ENCODE peak calls at places on chromosomes 4 and X, in six cellular contexts. One of them, this sample, is unnamed. For H3K36me3, the result is how much of the 10 kb centered on the place peaks cover.

GRCh38 chr4:5747746-5748365 is 36.9 kb downstream of the EVC start:
- DNase-seq in cardiac muscle cell: no peak
- DNase-seq in endodermal cell: no peak
- DNase-seq in lower lobe of right lung: no peak
- DNase-seq in CD8-positive, alpha-beta T cell: no peak
- DNase-seq in uterus: peak
- DNase-seq in this sample: no peak

GRCh38 chr4:146340798-146341197 is 126.5 kb downstream of the REELD1 start:
- DNase-seq in cardiac muscle cell: peak
- DNase-seq in endodermal cell: no peak
- DNase-seq in lower lobe of right lung: no peak
- DNase-seq in CD8-positive, alpha-beta T cell: no peak
- DNase-seq in uterus: no peak
- DNase-seq in this sample: no peak

GRCh38 chr4:12137556-12137955 is 708.9 kb upstream of the HS3ST1 start:
- DNase-seq in cardiac muscle cell: no peak
- DNase-seq in endodermal cell: no peak
- DNase-seq in lower lobe of right lung: no peak
- DNase-seq in CD8-positive, alpha-beta T cell: no peak
- DNase-seq in uterus: no peak
- DNase-seq in this sample: no peak

GRCh38 chr4:28373601-28374000 is 1513.0 kb downstream of the STIM2 start:
- DNase-seq in cardiac muscle cell: no peak
- DNase-seq in endodermal cell: no peak
- DNase-seq in lower lobe of right lung: no peak
- DNase-seq in CD8-positive, alpha-beta T cell: no peak
- DNase-seq in uterus: no peak
- DNase-seq in this sample: no peak

GRCh38 chr4:77834403-77834802 is 15.2 kb upstream of the CNOT6L start:
- DNase-seq in cardiac muscle cell: no peak
- DNase-seq in endodermal cell: no peak
- DNase-seq in lower lobe of right lung: no peak
- DNase-seq in CD8-positive, alpha-beta T cell: no peak
- DNase-seq in uterus: no peak
- DNase-seq in this sample: no peak

GRCh38 chrX:106263817-106264216 is 95.7 kb downstream of the PWWP3B start:
- DNase-seq in cardiac muscle cell: no peak
- DNase-seq in endodermal cell: no peak
- DNase-seq in lower lobe of right lung: no peak
- DNase-seq in CD8-positive, alpha-beta T cell: no peak
- DNase-seq in uterus: peak
- DNase-seq in this sample: no peak

GRCh38 chr4:95044204-95044848 is 286.6 kb downstream of the BMPR1B start:
- DNase-seq in cardiac muscle cell: no peak
- DNase-seq in endodermal cell: no peak
- DNase-seq in lower lobe of right lung: no peak
- DNase-seq in CD8-positive, alpha-beta T cell: no peak
- DNase-seq in uterus: no peak
- DNase-seq in this sample: no peak

GRCh38 chr4:68368566-68369473 is 18.9 kb upstream of the YTHDC1 start:
- DNase-seq in cardiac muscle cell: no peak
- DNase-seq in endodermal cell: no peak
- DNase-seq in lower lobe of right lung: no peak
- DNase-seq in CD8-positive, alpha-beta T cell: no peak
- DNase-seq in uterus: no peak
- DNase-seq in this sample: no peak

GRCh38 chrX:40272786-40273185 is 175.0 kb upstream of the BCOR start:
- DNase-seq in cardiac muscle cell: no peak
- DNase-seq in endodermal cell: no peak
- DNase-seq in lower lobe of right lung: no peak
- DNase-seq in CD8-positive, alpha-beta T cell: no peak
- DNase-seq in uterus: no peak
- DNase-seq in this sample: no peak

GRCh38 chr4:8644461-8644891 is 51.9 kb downstream of the CPZ start:
- DNase-seq in cardiac muscle cell: no peak
- DNase-seq in endodermal cell: peak
- DNase-seq in lower lobe of right lung: peak
- DNase-seq in CD8-positive, alpha-beta T cell: no peak
- DNase-seq in uterus: no peak
- DNase-seq in this sample: no peak

GRCh38 chr4:13193662-13194061 is 290.5 kb downstream of the RAB28 start:
- DNase-seq in cardiac muscle cell: no peak
- DNase-seq in endodermal cell: no peak
- DNase-seq in lower lobe of right lung: no peak
- DNase-seq in CD8-positive, alpha-beta T cell: no peak
- DNase-seq in uterus: no peak
- DNase-seq in this sample: no peak

GRCh38 chr4:93084599-93085305 is 743.8 kb upstream of the ATOH1 start:
- DNase-seq in cardiac muscle cell: no peak
- DNase-seq in endodermal cell: peak
- DNase-seq in lower lobe of right lung: no peak
- DNase-seq in CD8-positive, alpha-beta T cell: no peak
- DNase-seq in uterus: no peak
- DNase-seq in this sample: no peak

GRCh38 chr4:179097741-179098140 is 1655.5 kb upstream of the AGA start:
- DNase-seq in cardiac muscle cell: peak
- DNase-seq in endodermal cell: peak
- DNase-seq in lower lobe of right lung: no peak
- DNase-seq in CD8-positive, alpha-beta T cell: no peak
- DNase-seq in uterus: no peak
- DNase-seq in this sample: no peak

GRCh38 chr4:137535718-137536117 is 3.4 kb upstream of the PCDH18 start:
- DNase-seq in cardiac muscle cell: no peak
- DNase-seq in endodermal cell: no peak
- DNase-seq in lower lobe of right lung: no peak
- DNase-seq in CD8-positive, alpha-beta T cell: no peak
- DNase-seq in uterus: no peak
- DNase-seq in this sample: no peak

GRCh38 chr4:143986173-143986572 is 33.0 kb downstream of the GYPB start:
- DNase-seq in cardiac muscle cell: no peak
- DNase-seq in endodermal cell: peak
- DNase-seq in lower lobe of right lung: no peak
- DNase-seq in CD8-positive, alpha-beta T cell: no peak
- DNase-seq in uterus: no peak
- DNase-seq in this sample: no peak

GRCh38 chr4:154230723-154231122 is 260.9 kb downstream of the DCHS2 start:
- DNase-seq in cardiac muscle cell: no peak
- DNase-seq in endodermal cell: no peak
- DNase-seq in lower lobe of right lung: no peak
- DNase-seq in CD8-positive, alpha-beta T cell: no peak
- DNase-seq in uterus: no peak
- DNase-seq in this sample: no peak

GRCh38 chrX:16953606-16954211 is 7.3 kb downstream of the REPS2 start:
- DNase-seq in cardiac muscle cell: no peak
- DNase-seq in endodermal cell: no peak
- DNase-seq in lower lobe of right lung: no peak
- DNase-seq in CD8-positive, alpha-beta T cell: no peak
- DNase-seq in uterus: no peak
- DNase-seq in this sample: no peak

GRCh38 chr4:8913858-8914460 is 42.3 kb upstream of the HMX1 start:
- DNase-seq in cardiac muscle cell: no peak
- DNase-seq in endodermal cell: no peak
- DNase-seq in lower lobe of right lung: no peak
- DNase-seq in CD8-positive, alpha-beta T cell: no peak
- DNase-seq in uterus: no peak
- DNase-seq in this sample: no peak

GRCh38 chrX:56788717-56789122 is 59.7 kb downstream of the NBDY start:
- DNase-seq in cardiac muscle cell: no peak
- DNase-seq in endodermal cell: no peak
- DNase-seq in lower lobe of right lung: no peak
- DNase-seq in CD8-positive, alpha-beta T cell: no peak
- DNase-seq in uterus: peak
- DNase-seq in this sample: no peak

GRCh38 chr4:183241322-183241640 is 78.8 kb downstream of the CLDN22 start:
- DNase-seq in cardiac muscle cell: no peak
- DNase-seq in endodermal cell: no peak
- DNase-seq in lower lobe of right lung: no peak
- DNase-seq in CD8-positive, alpha-beta T cell: no peak
- DNase-seq in uterus: no peak
- DNase-seq in this sample: no peak

GRCh38 chr4:105620640-105621323 is 68.4 kb downstream of the ARHGEF38 start:
- DNase-seq in cardiac muscle cell: no peak
- DNase-seq in endodermal cell: no peak
- DNase-seq in lower lobe of right lung: no peak
- DNase-seq in CD8-positive, alpha-beta T cell: no peak
- DNase-seq in uterus: no peak
- DNase-seq in this sample: no peak

GRCh38 chrX:118530537-118530936 is 34.9 kb downstream of the DOCK11 start:
- DNase-seq in cardiac muscle cell: no peak
- DNase-seq in endodermal cell: no peak
- DNase-seq in lower lobe of right lung: no peak
- DNase-seq in CD8-positive, alpha-beta T cell: no peak
- DNase-seq in uterus: no peak
- DNase-seq in this sample: no peak

GRCh38 chrX:52821079-52821760 is 10.1 kb downstream of the XAGE5 start:
- DNase-seq in cardiac muscle cell: no peak
- DNase-seq in endodermal cell: no peak
- DNase-seq in lower lobe of right lung: no peak
- DNase-seq in CD8-positive, alpha-beta T cell: no peak
- DNase-seq in uterus: no peak
- DNase-seq in this sample: no peak

GRCh38 chr4:108714880-108715279 is 48.0 kb downstream of the ETNPPL start:
- DNase-seq in cardiac muscle cell: no peak
- DNase-seq in endodermal cell: peak
- DNase-seq in lower lobe of right lung: no peak
- DNase-seq in CD8-positive, alpha-beta T cell: no peak
- DNase-seq in uterus: no peak
- DNase-seq in this sample: no peak

GRCh38 chr4:105859233-105859632 is 36.0 kb upstream of the NPNT start:
- DNase-seq in cardiac muscle cell: no peak
- DNase-seq in endodermal cell: no peak
- DNase-seq in lower lobe of right lung: no peak
- DNase-seq in CD8-positive, alpha-beta T cell: no peak
- DNase-seq in uterus: no peak
- DNase-seq in this sample: peak

GRCh38 chr4:8648816-8649630 is 56.5 kb downstream of the CPZ start:
- DNase-seq in cardiac muscle cell: no peak
- DNase-seq in endodermal cell: peak
- DNase-seq in lower lobe of right lung: no peak
- DNase-seq in CD8-positive, alpha-beta T cell: no peak
- DNase-seq in uterus: no peak
- DNase-seq in this sample: no peak

GRCh38 chr4:5066101-5066500 is 14.8 kb downstream of the STK32B start:
- DNase-seq in cardiac muscle cell: no peak
- DNase-seq in endodermal cell: no peak
- DNase-seq in lower lobe of right lung: no peak
- DNase-seq in CD8-positive, alpha-beta T cell: no peak
- DNase-seq in uterus: no peak
- DNase-seq in this sample: no peak

GRCh38 chr4:129822708-129823504 is 727.0 kb downstream of the C4orf33 start:
- DNase-seq in cardiac muscle cell: peak
- DNase-seq in endodermal cell: peak
- DNase-seq in lower lobe of right lung: peak
- DNase-seq in CD8-positive, alpha-beta T cell: no peak
- DNase-seq in uterus: no peak
- DNase-seq in this sample: no peak

DNA sequence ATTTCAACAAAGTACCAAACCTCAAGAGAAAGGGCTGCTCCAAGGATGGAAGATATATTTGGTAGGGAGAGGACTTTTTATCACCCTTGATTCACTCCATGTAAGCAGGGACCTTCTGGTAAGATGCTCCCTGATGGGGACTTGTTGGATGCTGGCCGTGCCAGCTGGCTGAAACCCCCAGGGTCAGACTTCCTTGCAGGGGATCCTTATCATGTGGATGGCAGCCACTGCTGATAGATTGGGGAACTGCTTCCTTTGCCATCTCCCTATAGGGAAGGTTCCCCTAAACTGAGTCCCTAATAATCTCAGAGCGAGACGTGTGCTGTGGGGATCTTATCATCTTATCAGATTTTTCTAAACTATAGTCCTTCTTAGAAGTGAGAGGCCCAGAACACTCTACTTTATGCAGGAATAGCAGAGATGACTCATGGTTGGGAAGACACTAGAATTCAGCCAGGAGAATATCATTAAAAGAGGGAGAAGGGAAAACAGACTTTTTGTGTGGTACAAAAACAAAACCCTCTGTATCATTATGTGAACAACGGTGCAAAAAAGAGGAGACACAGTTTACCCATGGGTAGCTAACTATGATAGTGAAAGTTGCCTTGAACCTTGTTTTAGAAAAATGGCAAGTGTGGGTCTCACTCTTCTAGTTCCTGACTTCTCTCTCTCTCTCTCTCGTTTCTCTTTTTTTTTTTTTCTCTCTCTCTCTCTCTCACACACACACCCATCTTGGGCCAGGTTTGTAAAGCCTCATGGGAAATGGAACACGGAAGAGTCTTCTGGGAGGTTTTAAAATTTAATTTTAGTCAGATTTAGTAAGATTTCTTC is 16.1 kb downstream of the RHOH start:
- DNase-seq in cardiac muscle cell: no peak
- DNase-seq in endodermal cell: no peak
- DNase-seq in lower lobe of right lung: no peak
- DNase-seq in CD8-positive, alpha-beta T cell: no peak
- DNase-seq in uterus: no peak
- DNase-seq in this sample: no peak
- TF ChIP-seq CTCF in cardiac muscle cell: no peak
- TF ChIP-seq CTCF in endodermal cell: no peak
- TF ChIP-seq CTCF in lower lobe of right lung: no peak
- TF ChIP-seq CTCF in CD8-positive, alpha-beta T cell: no peak
- TF ChIP-seq CTCF in uterus: no peak
- TF ChIP-seq CTCF in this sample: no peak

DNA sequence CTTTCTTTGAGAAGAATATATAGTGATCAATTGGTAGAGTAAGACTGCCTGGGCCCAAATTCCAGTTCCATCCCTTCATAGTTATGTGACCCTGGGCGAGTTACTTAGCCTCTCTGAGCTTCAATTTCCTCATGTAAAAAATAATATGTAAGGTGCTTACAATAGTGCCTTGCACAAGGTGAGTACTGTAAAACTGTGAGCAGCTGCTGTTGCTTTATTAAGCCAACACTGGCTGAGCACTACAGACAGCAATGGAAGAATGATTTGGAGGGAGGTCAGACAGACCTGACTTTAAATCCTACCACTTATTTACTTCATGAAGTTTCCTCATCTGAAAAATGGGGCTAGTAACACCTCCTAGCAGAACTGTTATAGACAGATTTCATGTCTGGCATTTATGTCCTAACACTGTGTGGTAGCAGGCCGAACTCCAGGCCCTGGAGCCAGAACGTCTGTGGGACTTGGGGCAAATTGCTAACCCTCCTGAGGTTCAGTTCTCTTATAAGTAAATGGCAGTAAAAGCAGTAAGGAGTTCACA is 53.8 kb downstream of the RNF150 start:
- DNase-seq in cardiac muscle cell: no peak
- DNase-seq in endodermal cell: no peak
- DNase-seq in lower lobe of right lung: no peak
- DNase-seq in CD8-positive, alpha-beta T cell: no peak
- DNase-seq in uterus: no peak
- DNase-seq in this sample: no peak
- H3K4me3 ChIP-seq in cardiac muscle cell: no peak
- H3K4me3 ChIP-seq in endodermal cell: no peak
- H3K4me3 ChIP-seq in lower lobe of right lung: no peak
- H3K4me3 ChIP-seq in CD8-positive, alpha-beta T cell: no peak
- H3K4me3 ChIP-seq in uterus: no peak
- H3K4me3 ChIP-seq in this sample: no peak

GRCh38 chr4:82833696-82834313 is 35.2 kb upstream of the SCD5 start:
- DNase-seq in cardiac muscle cell: no peak
- DNase-seq in endodermal cell: no peak
- DNase-seq in lower lobe of right lung: no peak
- DNase-seq in CD8-positive, alpha-beta T cell: no peak
- DNase-seq in uterus: no peak
- DNase-seq in this sample: no peak
- H3K36me3 ChIP-seq in cardiac muscle cell: under half
- H3K36me3 ChIP-seq in endodermal cell: half or more
- H3K36me3 ChIP-seq in lower lobe of right lung: half or more
- H3K36me3 ChIP-seq in CD8-positive, alpha-beta T cell: under half
- H3K36me3 ChIP-seq in uterus: under half
- H3K36me3 ChIP-seq in this sample: under half

GRCh38 chrX:103919336-103919682 is 43.1 kb upstream of the TMSB15B start:
- DNase-seq in cardiac muscle cell: no peak
- DNase-seq in endodermal cell: no peak
- DNase-seq in lower lobe of right lung: no peak
- DNase-seq in CD8-positive, alpha-beta T cell: no peak
- DNase-seq in uterus: no peak
- DNase-seq in this sample: no peak
- TF ChIP-seq CTCF in cardiac muscle cell: peak
- TF ChIP-seq CTCF in endodermal cell: peak
- TF ChIP-seq CTCF in lower lobe of right lung: peak
- TF ChIP-seq CTCF in CD8-positive, alpha-beta T cell: no peak
- TF ChIP-seq CTCF in uterus: peak
- TF ChIP-seq CTCF in this sample: peak